ENCODE peak calls at places on chromosome 1, in eight cellular contexts. L is BE2C; C is lower lobe of right lung; I is CD8-positive, alpha-beta T cell; P is BJ; O is GM12865; G is testis; M is psoas muscle. T is an unnamed sample.

GRCh38 chr1:61083014-61083798 is 845 bp downstream of the NFIA start:
- DNase-seq in L (peak), C (peak), I (peak), P (no peak), O (no peak), G (peak), M (peak), T (no peak)

GRCh38 chr1:186958520-186958919 is 129.8 kb downstream of the PLA2G4A start:
- DNase-seq in L (no peak), C (no peak), I (no peak), P (no peak), O (no peak), G (no peak), M (no peak), T (no peak)

GRCh38 chr1:199463521-199464127 is 563.9 kb upstream of the NR5A2 start:
- DNase-seq in L (peak), C (no peak), I (no peak), P (peak), O (peak), G (no peak), M (no peak), T (peak)

GRCh38 chr1:56788588-56788987 is 30.6 kb downstream of the FYB2 start:
- DNase-seq in L (peak), C (peak), I (no peak), P (no peak), O (no peak), G (peak), M (peak), T (no peak)

GRCh38 chr1:156807627-156808026 is 9.0 kb downstream of the SH2D2A start:
- DNase-seq in L (no peak), C (no peak), I (peak), P (no peak), O (peak), G (no peak), M (no peak), T (no peak)

GRCh38 chr1:231557898-231558710 is 29.6 kb downstream of the TSNAX start:
- DNase-seq in L (no peak), C (no peak), I (no peak), P (no peak), O (no peak), G (no peak), M (no peak), T (no peak)

GRCh38 chr1:154598871-154599635 is 8.9 kb downstream of the ADAR start:
- DNase-seq in L (no peak), C (no peak), I (no peak), P (no peak), O (no peak), G (no peak), M (no peak), T (no peak)

GRCh38 chr1:244863491-244864252 is 671 bp downstream of the HNRNPU start:
- DNase-seq in L (no peak), C (peak), I (no peak), P (no peak), O (no peak), G (no peak), M (peak), T (no peak)

GRCh38 chr1:15584489-15585363 is at the start of gene AGMAT:
- DNase-seq in L (peak), C (peak), I (peak), P (no peak), O (peak), G (peak), M (peak), T (no peak)

GRCh38 chr1:54867717-54868057 is 19.3 kb downstream of the DHCR24 start:
- DNase-seq in L (no peak), C (no peak), I (no peak), P (no peak), O (no peak), G (no peak), M (peak), T (no peak)

GRCh38 chr1:36222481-36223372 is 1.5 kb upstream of the THRAP3 start:
- DNase-seq in L (no peak), C (no peak), I (no peak), P (no peak), O (no peak), G (no peak), M (no peak), T (no peak)

DNA sequence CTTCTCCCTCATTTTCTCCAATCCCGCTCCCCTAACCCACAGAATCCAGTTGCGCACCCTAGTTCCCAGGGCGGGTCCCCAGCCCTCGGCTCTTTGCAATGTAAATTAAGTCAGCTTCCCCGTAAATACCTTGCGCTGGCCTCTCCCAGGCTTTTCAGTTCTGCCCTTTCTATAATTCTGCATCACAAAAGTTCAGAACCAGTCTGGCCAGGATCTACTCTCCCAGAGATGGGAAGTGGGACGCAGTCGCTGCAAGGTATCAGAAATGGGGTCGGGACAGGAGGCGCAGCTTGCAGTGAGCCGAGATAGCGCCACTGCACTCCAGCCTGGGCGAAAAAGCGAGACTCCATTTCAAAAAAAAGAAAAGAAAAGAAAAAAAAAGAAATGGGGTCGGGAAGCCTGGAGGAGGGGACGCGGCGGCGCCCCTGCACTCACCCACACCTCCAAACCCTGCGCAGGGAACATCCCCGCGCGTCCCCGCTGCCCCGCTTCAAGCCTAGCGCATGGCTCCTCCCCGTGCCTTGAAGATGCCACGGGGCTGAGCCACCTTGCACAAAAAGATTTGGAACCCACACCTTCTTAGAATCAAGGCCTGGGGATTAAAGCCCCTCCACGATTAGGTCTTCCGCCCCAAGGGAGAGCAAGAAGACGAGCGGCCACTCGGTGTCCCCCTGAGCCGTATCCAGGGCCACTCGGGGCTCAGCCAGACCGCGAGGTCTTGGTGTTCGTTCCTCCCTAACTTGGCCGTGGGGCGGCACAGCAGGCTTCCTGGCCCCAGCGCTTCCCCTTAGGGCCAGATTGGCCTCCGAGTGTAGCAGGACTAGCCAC is 27.2 kb upstream of the ITLN2 start:
- DNase-seq in L (no peak), C (peak), I (peak), P (no peak), O (no peak), G (no peak), M (no peak), T (no peak)
- TF ChIP-seq CTCF in L (no peak), C (no peak), I (no peak), P (no peak), O (no peak), G (no peak), M (no peak), T (no peak)

GRCh38 chr1:171935086-171935485 is 93.8 kb downstream of the DNM3 start:
- DNase-seq in L (no peak), C (no peak), I (no peak), P (no peak), O (no peak), G (no peak), M (no peak), T (no peak)

GRCh38 chr1:171934664-171935063 is 93.4 kb downstream of the DNM3 start:
- DNase-seq in L (no peak), C (no peak), I (no peak), P (no peak), O (no peak), G (no peak), M (no peak), T (no peak)

GRCh38 chr1:171931752-171932151 is 90.5 kb downstream of the DNM3 start:
- DNase-seq in L (no peak), C (no peak), I (no peak), P (no peak), O (no peak), G (no peak), M (no peak), T (no peak)

GRCh38 chr1:171929121-171929520 is 87.8 kb downstream of the DNM3 start:
- DNase-seq in L (no peak), C (no peak), I (no peak), P (no peak), O (no peak), G (no peak), M (no peak), T (no peak)
- TF ChIP-seq CTCF in L (peak), C (no peak), I (no peak), P (peak), O (peak), G (peak), M (no peak), T (peak)

DNA sequence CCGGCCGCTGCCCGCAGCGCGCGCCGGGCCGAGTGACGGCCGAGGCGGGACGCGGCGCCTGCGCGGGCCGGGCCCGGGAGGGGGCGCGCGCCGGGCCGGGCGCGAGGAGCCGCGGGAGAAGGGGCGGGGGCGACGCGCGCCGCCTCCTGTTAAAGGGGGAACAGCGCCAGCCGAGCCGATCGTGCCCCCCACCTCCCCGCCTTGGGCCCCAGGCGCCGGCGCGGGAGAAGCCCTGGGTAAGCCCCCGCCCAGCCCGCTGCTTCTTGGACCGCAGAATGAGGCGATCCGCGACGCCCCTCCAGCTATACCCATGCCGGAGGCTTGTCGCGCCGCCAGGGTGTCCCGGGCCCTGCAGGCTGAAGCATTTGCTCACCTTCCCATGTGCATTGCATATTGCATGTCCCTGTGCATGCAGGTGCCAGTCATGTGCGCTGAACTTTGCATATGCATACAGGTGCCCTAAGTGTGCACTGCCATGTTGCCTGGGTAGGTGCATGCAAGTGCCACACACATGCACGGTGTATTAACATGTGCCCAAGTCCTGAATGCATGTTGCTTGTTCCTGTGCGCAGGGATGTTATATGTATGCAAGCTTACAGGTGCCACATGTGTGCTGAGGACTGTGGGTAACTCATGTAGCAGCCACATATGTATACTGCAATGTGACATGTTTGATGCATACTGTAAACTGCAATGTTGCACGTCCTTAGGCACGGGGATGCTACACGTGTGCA is at the start of gene ADGRB2:
- DNase-seq in L (peak), C (no peak), I (peak), P (no peak), O (no peak), G (no peak), M (peak), T (no peak)
- TF ChIP-seq CTCF in L (no peak), C (no peak), I (no peak), P (no peak), O (no peak), G (no peak), M (no peak), T (no peak)

DNA sequence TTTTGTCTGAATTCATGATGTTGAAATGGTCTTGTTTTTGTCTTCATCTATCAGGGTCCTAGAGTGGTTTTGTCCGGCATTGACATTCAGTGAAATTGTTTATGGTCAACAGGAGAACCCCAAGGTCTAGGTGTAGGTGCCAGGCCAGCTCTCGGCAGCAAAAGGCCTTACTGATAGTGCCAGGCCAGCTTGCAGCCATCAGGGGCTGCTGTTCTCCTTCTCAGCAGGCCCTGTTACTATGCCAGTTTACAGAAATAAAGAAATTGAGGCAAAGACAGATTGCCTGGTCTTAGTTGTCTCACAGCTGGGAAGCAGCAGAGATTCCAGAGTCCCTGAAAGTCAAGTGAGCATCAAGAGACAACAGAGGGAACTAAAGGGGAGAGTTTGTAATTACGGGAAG is 12.0 kb downstream of the HMGB4 start:
- DNase-seq in L (no peak), C (no peak), I (no peak), P (no peak), O (no peak), G (no peak), M (no peak), T (no peak)
- TF ChIP-seq CTCF in L (no peak), C (no peak), I (no peak), P (peak), O (no peak), G (no peak), M (no peak), T (no peak)

GRCh38 chr1:24266398-24266941 is 52.7 kb upstream of the GRHL3 start:
- DNase-seq in L (no peak), C (no peak), I (no peak), P (peak), O (no peak), G (no peak), M (peak), T (peak)
- TF ChIP-seq CTCF in L (no peak), C (no peak), I (no peak), P (no peak), O (no peak), G (no peak), M (no peak), T (no peak)